ENCODE peak calls at places on chromosomes 16 and 17, in five cellular contexts. W, N, M, U and T are unnamed samples. For H3K4me1, the result is how much of the 10 kb centered on the place peaks cover.

GRCh38 chr16:56115817-56116576 is 75.3 kb upstream of the GNAO1 start:
- DNase-seq in U (no peak), N (no peak), W (no peak), M (no peak), T (no peak)

GRCh38 chr16:55856950-55857349 is 18.2 kb downstream of the CES5A start:
- DNase-seq in U (no peak), M (no peak), W (no peak), N (no peak), T (no peak)

GRCh38 chr16:81927561-81928185 is 83.6 kb downstream of the SDR42E1 start:
- DNase-seq in W (no peak), M (no peak), U (no peak), N (no peak), T (no peak)

GRCh38 chr16:56965939-56966515 is 4.3 kb downstream of the CETP start:
- DNase-seq in M (no peak), N (no peak), U (no peak), W (no peak), T (no peak)

GRCh38 chr17:17959520-17960361 is 12.5 kb downstream of the TOM1L2 start:
- DNase-seq in M (no peak), N (no peak), U (no peak), W (no peak), T (no peak)

GRCh38 chr16:80366023-80366422 is 174.8 kb upstream of the DYNLRB2 start:
- DNase-seq in M (no peak), N (no peak), W (peak), U (no peak), T (no peak)

GRCh38 chr17:76537578-76538280 is at the start of gene CYGB:
- DNase-seq in M (peak), U (no peak), N (peak), W (no peak), T (no peak)

GRCh38 chr17:48973806-48974205 is 5.4 kb upstream of the GIP start:
- DNase-seq in M (no peak), U (no peak), W (no peak), N (no peak), T (no peak)

GRCh38 chr17:41171881-41172280 is 3.9 kb upstream of the KRTAP4-3 start:
- DNase-seq in M (no peak), W (no peak), N (no peak), U (no peak), T (no peak)

GRCh38 chr16:25691519-25692091 is at the start of gene HS3ST4:
- DNase-seq in N (no peak), M (no peak), W (no peak), U (no peak), T (no peak)

GRCh38 chr17:40326014-40326831 is 17.2 kb downstream of the RARA start:
- DNase-seq in W (no peak), U (peak), N (peak), M (peak), T (no peak)

GRCh38 chr16:68382296-68382718 is 66.0 kb downstream of the SMPD3 start:
- DNase-seq in M (no peak), W (no peak), U (peak), N (peak), T (no peak)

GRCh38 chr17:61307905-61308886 is 91.4 kb upstream of the TBX2 start:
- DNase-seq in M (no peak), U (no peak), W (no peak), N (no peak), T (no peak)

GRCh38 chr16:89711601-89712475 is 8.9 kb downstream of the VPS9D1 start:
- DNase-seq in M (no peak), W (peak), U (peak), N (peak), T (no peak)

GRCh38 chr16:49487746-49488145 is 114.1 kb downstream of the C16orf78 start:
- DNase-seq in M (peak), N (no peak), W (no peak), U (no peak), T (no peak)

GRCh38 chr17:78124081-78124835 is 4.3 kb downstream of the TMC6 start:
- DNase-seq in U (no peak), W (no peak), M (peak), N (peak), T (no peak)

GRCh38 chr16:21646721-21647561 is 5.5 kb downstream of the IGSF6 start:
- DNase-seq in N (no peak), W (no peak), M (no peak), U (no peak), T (no peak)

GRCh38 chr17:57988301-57989010 is 402 bp upstream of the VEZF1 start:
- DNase-seq in W (no peak), U (peak), N (peak), M (peak), T (no peak)

GRCh38 chr16:85782476-85782875 is 16.9 kb downstream of the EMC8 start:
- DNase-seq in N (peak), W (no peak), U (no peak), M (no peak), T (no peak)

GRCh38 chr17:73936908-73937627 is 266.4 kb upstream of the RPL38 start:
- DNase-seq in U (no peak), N (no peak), W (no peak), M (no peak), T (no peak)

GRCh38 chr17:45794840-45795239 is 10.7 kb downstream of the CRHR1 start:
- DNase-seq in N (no peak), W (no peak), U (no peak), M (no peak), T (no peak)
- H3K4me1 ChIP-seq in N (under half), W (under half), U (under half), M (under half), T (under half)

GRCh38 chr17:59899099-59899498 is 6.2 kb downstream of the RPS6KB1 start:
- DNase-seq in N (no peak), U (no peak), M (no peak), W (peak), T (no peak)

GRCh38 chr17:59907467-59907866 is 14.5 kb downstream of the RPS6KB1 start:
- DNase-seq in N (no peak), U (no peak), M (no peak), W (no peak), T (no peak)

GRCh38 chr17:59901604-59902003 is 8.7 kb downstream of the RPS6KB1 start:
- DNase-seq in U (no peak), M (no peak), N (no peak), W (no peak), T (no peak)

GRCh38 chr17:59903455-59903854 is 10.5 kb downstream of the RPS6KB1 start:
- DNase-seq in W (no peak), M (no peak), U (no peak), N (no peak), T (no peak)
- H3K4me1 ChIP-seq in W (under half), M (under half), U (under half), N (under half), T (under half)

DNA sequence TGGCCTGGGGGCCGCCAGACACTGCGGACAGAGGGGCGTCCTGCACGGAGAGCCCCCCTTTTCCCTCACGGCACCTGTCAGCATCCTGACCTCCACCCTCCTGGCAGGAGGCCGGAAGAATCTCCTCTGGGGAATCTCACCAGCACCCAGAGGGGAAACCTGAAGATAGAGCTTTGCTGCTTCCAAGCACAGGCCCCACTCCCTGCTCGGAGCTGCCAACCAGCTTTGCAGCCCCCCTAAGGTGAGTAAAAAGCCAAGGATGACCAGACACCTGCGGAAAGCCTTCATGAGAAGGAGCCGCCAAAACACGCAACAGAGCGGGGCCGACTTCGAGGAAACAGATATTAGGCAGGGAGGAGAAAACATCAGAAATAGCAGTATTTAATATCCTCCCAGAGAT is 3.4 kb upstream of the RBFOX3 start:
- DNase-seq in W (no peak), N (peak), U (no peak), M (no peak), T (no peak)
- H3K4me1 ChIP-seq in W (under half), N (under half), U (under half), M (under half), T (under half)

DNA sequence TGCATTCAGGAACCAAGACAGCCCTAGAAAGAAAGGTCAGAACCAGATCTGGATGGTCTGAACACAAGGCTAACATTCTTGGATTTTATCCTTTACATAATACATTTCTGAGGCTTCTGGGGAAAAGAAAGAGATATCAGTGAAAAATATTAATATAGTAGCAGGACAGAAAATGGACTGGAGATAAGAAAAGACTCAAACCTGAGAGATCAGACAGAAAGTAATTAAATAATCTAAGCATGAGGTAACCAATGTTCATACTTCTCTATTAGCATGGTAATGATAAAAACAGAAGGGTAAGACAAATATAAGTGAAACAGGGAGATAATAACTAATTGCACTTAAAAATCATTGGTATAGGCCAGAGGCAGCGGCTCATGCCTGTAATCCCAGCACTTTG is 5.5 kb downstream of the TRIM37 start:
- DNase-seq in N (no peak), W (no peak), M (no peak), U (no peak), T (no peak)
- H3K4me1 ChIP-seq in N (under half), W (under half), M (under half), U (under half), T (under half)

DNA sequence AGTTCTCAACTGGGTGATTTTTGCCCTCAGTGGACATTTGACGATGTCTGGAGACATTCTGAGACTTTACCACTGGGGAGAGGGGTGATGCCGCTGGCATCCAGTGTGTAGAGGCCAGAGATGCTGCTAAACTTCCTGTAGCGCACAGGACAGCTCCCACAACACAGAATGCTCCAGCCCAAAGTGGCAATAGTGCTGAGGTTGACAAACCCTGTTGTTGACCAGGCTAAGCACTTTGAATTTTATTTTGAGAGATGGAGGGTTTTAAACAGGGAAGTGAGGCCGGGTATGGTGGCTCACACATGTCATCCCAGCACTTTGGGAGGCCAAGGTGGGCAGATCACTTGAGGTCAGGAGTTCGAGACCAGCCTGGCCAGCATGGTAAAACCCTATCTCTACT is 44.0 kb downstream of the SYT17 start:
- DNase-seq in U (no peak), M (no peak), W (no peak), N (no peak), T (no peak)
- H3K4me1 ChIP-seq in U (under half), M (under half), W (under half), N (under half), T (under half)

GRCh38 chr17:27495460-27495859 is 39.2 kb downstream of the KSR1 start:
- DNase-seq in M (no peak), N (no peak), W (no peak), U (no peak), T (no peak)
- H3K4me1 ChIP-seq in M (under half), N (half or more), W (under half), U (under half), T (under half)

DNA sequence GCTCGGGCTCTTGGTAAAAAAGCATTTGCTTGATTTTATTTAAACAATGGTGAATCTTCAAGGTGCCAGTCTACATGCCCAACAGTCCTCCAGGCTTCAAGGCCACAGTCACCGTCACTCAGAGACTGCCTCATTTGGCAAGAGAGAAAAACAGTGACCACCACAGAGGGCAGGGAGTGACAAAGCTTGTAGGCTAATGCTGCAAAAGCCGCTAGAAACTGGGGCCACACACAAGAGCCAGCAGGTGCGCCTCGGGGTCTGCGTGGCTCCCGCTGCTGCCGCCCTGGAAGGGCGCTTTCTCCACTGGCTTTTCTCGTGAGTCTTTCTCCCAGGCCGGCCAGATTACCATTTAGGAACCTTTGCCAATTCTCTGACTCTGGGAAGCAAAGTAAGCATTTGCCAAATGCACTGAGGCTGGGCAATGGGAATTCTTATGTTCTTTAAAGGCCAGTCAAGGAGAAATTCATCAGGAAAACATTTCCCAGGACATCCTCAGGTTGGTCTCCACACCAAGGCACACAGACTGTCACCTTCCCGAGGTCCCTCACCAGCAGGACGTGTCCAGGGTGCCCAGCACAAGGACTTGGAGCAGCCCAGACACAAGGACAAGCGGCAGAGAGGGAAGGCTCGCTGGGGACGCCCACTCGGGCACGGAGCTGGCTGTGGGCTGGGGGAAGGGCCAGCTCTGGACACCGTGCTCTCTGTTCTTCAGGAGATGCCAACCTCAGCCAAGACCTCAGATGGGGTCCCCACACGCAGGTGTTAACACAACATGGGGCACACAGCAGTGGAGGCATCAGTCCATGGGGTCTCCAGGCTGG is 12.5 kb upstream of the C16orf95 start:
- DNase-seq in M (peak), U (no peak), W (no peak), N (peak), T (no peak)
- H3K4me1 ChIP-seq in M (under half), U (under half), W (under half), N (under half), T (under half)

GRCh38 chr16:75109732-75110243 is 6.8 kb downstream of the LDHD start:
- DNase-seq in W (no peak), U (no peak), N (peak), M (peak), T (no peak)
- H3K4me1 ChIP-seq in W (under half), U (under half), N (under half), M (half or more), T (under half)